ENCODE peak calls at places on chromosome 10, in eight cellular contexts. One of them, this sample, is unnamed.

GRCh38 chr10:132069849-132070182 is 4.1 kb downstream of the JAKMIP3 start:
- DNase-seq in NCI-H1694: no peak
- DNase-seq in RKO: no peak
- DNase-seq in A549: no peak
- DNase-seq in nucleus accumbens: no peak
- DNase-seq in hippocampal formation: no peak
- DNase-seq in HS-5: no peak
- DNase-seq in kidney glomerular epithelial cell: no peak
- DNase-seq in this sample: peak; percentile 53

GRCh38 chr10:99329238-99329890 is at the start of gene CNNM1:
- DNase-seq in HS-5: peak; percentile 23
- DNase-seq in kidney glomerular epithelial cell: peak; percentile 18
- DNase-seq in hippocampal formation: no peak
- DNase-seq in A549: peak; percentile 47
- DNase-seq in nucleus accumbens: no peak
- DNase-seq in RKO: no peak
- DNase-seq in NCI-H1694: peak; percentile 18
- DNase-seq in this sample: no peak

GRCh38 chr10:93815304-93816091 is 57.8 kb downstream of the LGI1 start:
- DNase-seq in HS-5: no peak
- DNase-seq in A549: no peak
- DNase-seq in NCI-H1694: no peak
- DNase-seq in kidney glomerular epithelial cell: no peak
- DNase-seq in hippocampal formation: peak; percentile 45
- DNase-seq in nucleus accumbens: peak; percentile 44
- DNase-seq in RKO: no peak
- DNase-seq in this sample: no peak

GRCh38 chr10:35126062-35126529 is 550 bp upstream of the CREM start:
- DNase-seq in HS-5: no peak
- DNase-seq in hippocampal formation: no peak
- DNase-seq in kidney glomerular epithelial cell: no peak
- DNase-seq in nucleus accumbens: no peak
- DNase-seq in NCI-H1694: no peak
- DNase-seq in A549: no peak
- DNase-seq in RKO: no peak
- DNase-seq in this sample: no peak

GRCh38 chr10:96413151-96413787 is 54.5 kb upstream of the OPALIN start:
- DNase-seq in A549: no peak
- DNase-seq in kidney glomerular epithelial cell: no peak
- DNase-seq in hippocampal formation: no peak
- DNase-seq in HS-5: no peak
- DNase-seq in RKO: no peak
- DNase-seq in nucleus accumbens: no peak
- DNase-seq in NCI-H1694: no peak
- DNase-seq in this sample: no peak

GRCh38 chr10:91410638-91411367 is 659 bp downstream of the HECTD2 start:
- DNase-seq in HS-5: no peak
- DNase-seq in kidney glomerular epithelial cell: peak; percentile 56
- DNase-seq in hippocampal formation: no peak
- DNase-seq in nucleus accumbens: no peak
- DNase-seq in RKO: peak; percentile 48
- DNase-seq in NCI-H1694: peak; percentile 11
- DNase-seq in A549: peak; percentile 53
- DNase-seq in this sample: no peak

GRCh38 chr10:132551808-132552130 is 14.2 kb downstream of the INPP5A start:
- DNase-seq in RKO: no peak
- DNase-seq in kidney glomerular epithelial cell: no peak
- DNase-seq in A549: no peak
- DNase-seq in nucleus accumbens: no peak
- DNase-seq in HS-5: no peak
- DNase-seq in hippocampal formation: no peak
- DNase-seq in NCI-H1694: no peak
- DNase-seq in this sample: no peak

GRCh38 chr10:97321032-97321806 is 2.1 kb downstream of the FRAT1 start:
- DNase-seq in nucleus accumbens: peak; percentile 60
- DNase-seq in kidney glomerular epithelial cell: no peak
- DNase-seq in hippocampal formation: no peak
- DNase-seq in A549: no peak
- DNase-seq in NCI-H1694: no peak
- DNase-seq in RKO: no peak
- DNase-seq in HS-5: no peak
- DNase-seq in this sample: peak; percentile 53

GRCh38 chr10:119103687-119104652 is at the start of gene DENND10:
- DNase-seq in HS-5: no peak
- DNase-seq in hippocampal formation: peak; percentile 76
- DNase-seq in RKO: peak; percentile 75
- DNase-seq in NCI-H1694: peak; percentile 1
- DNase-seq in nucleus accumbens: peak; percentile 91
- DNase-seq in A549: peak; percentile 79
- DNase-seq in kidney glomerular epithelial cell: peak; percentile 52
- DNase-seq in this sample: peak; percentile 84

GRCh38 chr10:69657866-69658265 is 27.8 kb downstream of the FAM241B start:
- DNase-seq in hippocampal formation: no peak
- DNase-seq in nucleus accumbens: no peak
- DNase-seq in HS-5: no peak
- DNase-seq in kidney glomerular epithelial cell: no peak
- DNase-seq in NCI-H1694: no peak
- DNase-seq in A549: no peak
- DNase-seq in RKO: no peak
- DNase-seq in this sample: no peak

GRCh38 chr10:105973912-105974311 is 1190.6 kb downstream of the SORCS1 start:
- DNase-seq in nucleus accumbens: no peak
- DNase-seq in NCI-H1694: peak; percentile 40
- DNase-seq in kidney glomerular epithelial cell: no peak
- DNase-seq in RKO: no peak
- DNase-seq in HS-5: no peak
- DNase-seq in A549: no peak
- DNase-seq in hippocampal formation: no peak
- DNase-seq in this sample: no peak

GRCh38 chr10:43376828-43377227 is 5.4 kb downstream of the FXYD4 start:
- DNase-seq in RKO: no peak
- DNase-seq in nucleus accumbens: no peak
- DNase-seq in NCI-H1694: no peak
- DNase-seq in kidney glomerular epithelial cell: no peak
- DNase-seq in HS-5: no peak
- DNase-seq in hippocampal formation: no peak
- DNase-seq in A549: no peak
- DNase-seq in this sample: no peak

GRCh38 chr10:79237801-79238520 is 109.3 kb upstream of the PPIF start:
- DNase-seq in kidney glomerular epithelial cell: no peak
- DNase-seq in RKO: no peak
- DNase-seq in NCI-H1694: no peak
- DNase-seq in nucleus accumbens: no peak
- DNase-seq in hippocampal formation: no peak
- DNase-seq in HS-5: no peak
- DNase-seq in A549: no peak
- DNase-seq in this sample: no peak

GRCh38 chr10:62264702-62265436 is 3.8 kb downstream of the RTKN2 start:
- DNase-seq in hippocampal formation: peak; percentile 14
- DNase-seq in NCI-H1694: no peak
- DNase-seq in RKO: peak; percentile 89
- DNase-seq in kidney glomerular epithelial cell: peak; percentile 89
- DNase-seq in HS-5: peak; percentile 76
- DNase-seq in A549: peak; percentile 50
- DNase-seq in nucleus accumbens: no peak
- DNase-seq in this sample: no peak

GRCh38 chr10:122078965-122079401 is 90.0 kb downstream of the TACC2 start:
- DNase-seq in NCI-H1694: no peak
- DNase-seq in HS-5: no peak
- DNase-seq in kidney glomerular epithelial cell: no peak
- DNase-seq in A549: no peak
- DNase-seq in nucleus accumbens: no peak
- DNase-seq in RKO: no peak
- DNase-seq in hippocampal formation: no peak
- DNase-seq in this sample: no peak

GRCh38 chr10:49837096-49837495 is 75.0 kb upstream of the OGDHL start:
- DNase-seq in kidney glomerular epithelial cell: peak; percentile 61
- DNase-seq in A549: peak; percentile 49
- DNase-seq in RKO: no peak
- DNase-seq in HS-5: no peak
- DNase-seq in NCI-H1694: no peak
- DNase-seq in nucleus accumbens: no peak
- DNase-seq in hippocampal formation: no peak
- DNase-seq in this sample: no peak

GRCh38 chr10:26557641-26558014 is 119.5 kb downstream of the APBB1IP start:
- DNase-seq in HS-5: no peak
- DNase-seq in hippocampal formation: no peak
- DNase-seq in RKO: peak; percentile 24
- DNase-seq in kidney glomerular epithelial cell: peak; percentile 56
- DNase-seq in A549: no peak
- DNase-seq in NCI-H1694: no peak
- DNase-seq in nucleus accumbens: no peak
- DNase-seq in this sample: no peak

GRCh38 chr10:5259132-5259951 is 62.7 kb downstream of the AKR1C4 start:
- DNase-seq in nucleus accumbens: no peak
- DNase-seq in kidney glomerular epithelial cell: no peak
- DNase-seq in A549: no peak
- DNase-seq in hippocampal formation: no peak
- DNase-seq in HS-5: no peak
- DNase-seq in NCI-H1694: no peak
- DNase-seq in RKO: no peak
- DNase-seq in this sample: no peak

GRCh38 chr10:31064334-31064733 is 32.7 kb upstream of the ZNF438 start:
- DNase-seq in A549: no peak
- DNase-seq in NCI-H1694: no peak
- DNase-seq in hippocampal formation: no peak
- DNase-seq in kidney glomerular epithelial cell: peak; percentile 29
- DNase-seq in HS-5: no peak
- DNase-seq in nucleus accumbens: no peak
- DNase-seq in RKO: no peak
- DNase-seq in this sample: no peak

GRCh38 chr10:43223056-43223455 is 43.8 kb downstream of the RASGEF1A start:
- DNase-seq in hippocampal formation: no peak
- DNase-seq in A549: no peak
- DNase-seq in RKO: no peak
- DNase-seq in kidney glomerular epithelial cell: no peak
- DNase-seq in NCI-H1694: no peak
- DNase-seq in nucleus accumbens: no peak
- DNase-seq in HS-5: no peak
- DNase-seq in this sample: no peak

GRCh38 chr10:62843591-62843990 is 27.4 kb upstream of the EGR2 start:
- DNase-seq in nucleus accumbens: no peak
- DNase-seq in NCI-H1694: no peak
- DNase-seq in HS-5: no peak
- DNase-seq in kidney glomerular epithelial cell: no peak
- DNase-seq in RKO: no peak
- DNase-seq in A549: no peak
- DNase-seq in hippocampal formation: no peak
- DNase-seq in this sample: no peak

GRCh38 chr10:89554433-89554832 is 19.0 kb upstream of the SLC16A12 start:
- DNase-seq in A549: no peak
- DNase-seq in NCI-H1694: no peak
- DNase-seq in RKO: no peak
- DNase-seq in kidney glomerular epithelial cell: no peak
- DNase-seq in HS-5: no peak
- DNase-seq in nucleus accumbens: no peak
- DNase-seq in hippocampal formation: no peak
- DNase-seq in this sample: no peak

GRCh38 chr10:123157210-123157609 is 3.0 kb downstream of the BUB3 start:
- DNase-seq in nucleus accumbens: no peak
- DNase-seq in A549: no peak
- DNase-seq in kidney glomerular epithelial cell: peak; percentile 53
- DNase-seq in RKO: peak; percentile 89
- DNase-seq in NCI-H1694: no peak
- DNase-seq in HS-5: peak; percentile 61
- DNase-seq in hippocampal formation: no peak
- DNase-seq in this sample: no peak

GRCh38 chr10:47257396-47258120 is 42.4 kb upstream of the GDF10 start:
- DNase-seq in RKO: no peak
- DNase-seq in nucleus accumbens: no peak
- DNase-seq in kidney glomerular epithelial cell: no peak
- DNase-seq in A549: no peak
- DNase-seq in hippocampal formation: no peak
- DNase-seq in HS-5: peak; percentile 15
- DNase-seq in NCI-H1694: no peak
- DNase-seq in this sample: no peak

GRCh38 chr10:133391761-133392518 is 2.0 kb upstream of the MTG1 start:
- DNase-seq in HS-5: no peak
- DNase-seq in NCI-H1694: no peak
- DNase-seq in A549: no peak
- DNase-seq in hippocampal formation: no peak
- DNase-seq in nucleus accumbens: no peak
- DNase-seq in RKO: no peak
- DNase-seq in kidney glomerular epithelial cell: no peak
- DNase-seq in this sample: no peak

GRCh38 chr10:14146005-14146404 is 184.7 kb downstream of the FRMD4A start:
- DNase-seq in A549: no peak
- DNase-seq in RKO: peak; percentile 78
- DNase-seq in hippocampal formation: no peak
- DNase-seq in nucleus accumbens: no peak
- DNase-seq in HS-5: peak; percentile 45
- DNase-seq in NCI-H1694: no peak
- DNase-seq in kidney glomerular epithelial cell: no peak
- DNase-seq in this sample: no peak

GRCh38 chr10:12921163-12921562 is 80.3 kb downstream of the CCDC3 start:
- DNase-seq in kidney glomerular epithelial cell: no peak
- DNase-seq in NCI-H1694: no peak
- DNase-seq in nucleus accumbens: no peak
- DNase-seq in A549: no peak
- DNase-seq in hippocampal formation: no peak
- DNase-seq in HS-5: no peak
- DNase-seq in RKO: no peak
- DNase-seq in this sample: no peak